ENCODE peak calls at places on chromosomes 16 and 17, in six cellular contexts. J is GM12864; Z is effector memory CD4-positive, alpha-beta T cell; M is GM20000; F is NCI-H82; H is H54. R is an unnamed sample.

GRCh38 chr16:64278196-64278595 is 843.7 kb downstream of the CDH11 start:
- DNase-seq in M (no peak), H (no peak), F (no peak), J (no peak), Z (no peak), R (no peak)

GRCh38 chr16:67158637-67159600 is 790 bp downstream of the TRADD start:
- DNase-seq in J (peak; percentile 78), F (peak; percentile 63), H (no peak), M (peak; percentile 88), Z (peak; percentile 77), R (peak; percentile 40)

GRCh38 chr16:10493276-10493675 is 87.1 kb downstream of the EMP2 start:
- DNase-seq in Z (no peak), H (no peak), J (no peak), F (no peak), M (no peak), R (no peak)

GRCh38 chr17:18905226-18905625 is 46.7 kb upstream of the SLC5A10 start:
- DNase-seq in F (no peak), Z (no peak), J (no peak), M (no peak), H (no peak), R (no peak)

GRCh38 chr17:57889892-57890856 is 40.3 kb upstream of the MRPS23 start:
- DNase-seq in F (peak; percentile 92), M (no peak), Z (no peak), H (peak; percentile 93), J (no peak), R (no peak)

GRCh38 chr16:2473425-2473926 is 1.5 kb upstream of the TBC1D24 start:
- DNase-seq in Z (no peak), H (no peak), M (peak; percentile 59), J (no peak), F (peak; percentile 91), R (peak; percentile 22)

GRCh38 chr16:25151996-25152395 is 40.5 kb downstream of the LCMT1 start:
- DNase-seq in Z (no peak), F (no peak), J (no peak), M (no peak), H (peak; percentile 58), R (no peak)

GRCh38 chr17:864315-864714 is 82.2 kb downstream of the MRM3 start:
- DNase-seq in H (no peak), J (no peak), Z (no peak), M (no peak), F (no peak), R (no peak)

GRCh38 chr16:87329436-87330256 is 12.5 kb upstream of the C16orf95 start:
- DNase-seq in Z (no peak), J (no peak), F (no peak), M (no peak), H (no peak), R (no peak)

GRCh38 chr16:21684199-21684598 is 20.4 kb downstream of the OTOA start:
- DNase-seq in Z (no peak), J (no peak), M (peak; percentile 21), H (no peak), F (peak; percentile 54), R (no peak)

GRCh38 chr17:1511756-1512321 is 4.6 kb downstream of the INPP5K start:
- DNase-seq in Z (no peak), J (no peak), F (peak; percentile 29), H (no peak), M (no peak), R (no peak)

GRCh38 chr17:47717845-47718621 is 15.0 kb upstream of the TBX21 start:
- DNase-seq in H (no peak), J (no peak), Z (no peak), M (no peak), F (no peak), R (no peak)

GRCh38 chr16:26667271-26667703 is 399.4 kb upstream of the C16orf82 start:
- DNase-seq in H (no peak), M (no peak), Z (no peak), J (no peak), F (no peak), R (no peak)

GRCh38 chr16:55046513-55046912 is 115.8 kb downstream of the IRX5 start:
- DNase-seq in J (no peak), M (no peak), Z (no peak), F (no peak), H (no peak), R (no peak)

GRCh38 chr16:74107795-74108610 is 188.6 kb upstream of the PSMD7 start:
- DNase-seq in Z (no peak), H (peak; percentile 7), J (no peak), F (peak; percentile 82), M (peak; percentile 20), R (peak; percentile 67)

GRCh38 chr17:45270828-45271418 is 9.0 kb upstream of the SPATA32 start:
- DNase-seq in H (no peak), M (no peak), F (peak; percentile 72), Z (peak; percentile 17), J (no peak), R (no peak)

GRCh38 chr17:1460233-1460632 is 4.2 kb upstream of the CRK start:
- DNase-seq in Z (no peak), J (no peak), H (peak; percentile 75), F (no peak), M (no peak), R (no peak)

GRCh38 chr17:72409405-72410002 is 288.7 kb downstream of the SOX9 start:
- DNase-seq in H (no peak), M (no peak), F (no peak), Z (no peak), J (no peak), R (no peak)

GRCh38 chr16:85308585-85309540 is 196.6 kb upstream of the CIBAR2 start:
- DNase-seq in M (no peak), F (no peak), Z (no peak), J (no peak), H (no peak), R (no peak)

GRCh38 chr16:82136956-82137818 is 32.8 kb downstream of the MPHOSPH6 start:
- DNase-seq in J (no peak), F (no peak), M (no peak), Z (no peak), H (no peak), R (no peak)

GRCh38 chr17:19728114-19728495 is 11.7 kb upstream of the SLC47A2 start:
- DNase-seq in M (no peak), Z (no peak), H (no peak), J (no peak), F (peak; percentile 72), R (no peak)

GRCh38 chr16:58098207-58099096 is 30.7 kb downstream of the CFAP20 start:
- DNase-seq in H (peak; percentile 75), J (no peak), F (no peak), M (no peak), Z (no peak), R (no peak)

GRCh38 chr16:22194707-22195444 is 11.2 kb upstream of the EEF2K start:
- DNase-seq in F (no peak), Z (no peak), J (no peak), H (no peak), M (no peak), R (no peak)

GRCh38 chr17:82775033-82775823 is 23.4 kb downstream of the TBCD start:
- DNase-seq in F (peak; percentile 84), Z (no peak), J (no peak), H (no peak), M (peak; percentile 84), R (no peak)

GRCh38 chr17:79991140-79991923 is 44.3 kb downstream of the TBC1D16 start:
- DNase-seq in Z (peak; percentile 67), J (no peak), M (peak; percentile 83), F (peak; percentile 91), H (peak; percentile 91), R (peak; percentile 55)

GRCh38 chr16:30615358-30616076 is 5.3 kb upstream of the ZNF689 start:
- DNase-seq in H (no peak), F (peak; percentile 56), J (peak; percentile 38), M (peak; percentile 49), Z (peak; percentile 42), R (no peak)

GRCh38 chr16:70735141-70735979 is 49.5 kb upstream of the MTSS2 start:
- DNase-seq in F (no peak), J (no peak), Z (no peak), H (no peak), M (no peak), R (no peak)

GRCh38 chr17:28599311-28600184 is 723 bp upstream of the SPAG5 start:
- DNase-seq in H (peak; percentile 82), M (peak; percentile 80), J (peak; percentile 75), F (peak; percentile 90), Z (peak; percentile 52), R (peak; percentile 100)

GRCh38 chr16:10990378-10990777 is 46.0 kb downstream of the CLEC16A start:
- DNase-seq in M (no peak), Z (no peak), F (no peak), J (no peak), H (no peak), R (no peak)

GRCh38 chr16:51982715-51983680 is 563.9 kb downstream of the TOX3 start:
- DNase-seq in M (peak; percentile 37), Z (no peak), F (peak; percentile 91), H (peak; percentile 11), J (peak; percentile 15), R (peak; percentile 68)

R was measured in RKO.